ENCODE peak calls at places on chromosome 6, in nine cellular contexts. One of them, this sample, is unnamed.

GRCh38 chr6:19866199-19866872 is 29.2 kb downstream of the ID4 start:
- DNase-seq in stimulated activated naive CD8-positive, alpha-beta T cell treated with anti-CD3 and anti-CD28 coated beads, Interleukin-15, Interleukin-2, amounts not matched to agents 100 U/mL and 50 U/mL, for 24 hours: no peak
- DNase-seq in D341Med: peak; percentile 42
- DNase-seq in NCI-H1417 treated with DMSO at 0.1 percent for 48 hours: no peak
- DNase-seq in stimulated activated CD4-positive, alpha-beta T cell treated with anti-CD3 and anti-CD28 coated beads, Interleukin-4, amount 100 ng/mL, for 24 hours: no peak
- DNase-seq in AG08396: no peak
- DNase-seq in anterior cingulate cortex: no peak
- DNase-seq in GM04504: no peak
- DNase-seq in CD8-positive, alpha-beta memory T cell: no peak
- DNase-seq in this sample: no peak

GRCh38 chr6:50899306-50899840 is 80.7 kb downstream of the TFAP2B start:
- DNase-seq in stimulated activated naive CD8-positive, alpha-beta T cell treated with anti-CD3 and anti-CD28 coated beads, Interleukin-15, Interleukin-2, amounts not matched to agents 100 U/mL and 50 U/mL, for 24 hours: no peak
- DNase-seq in D341Med: no peak
- DNase-seq in NCI-H1417 treated with DMSO at 0.1 percent for 48 hours: no peak
- DNase-seq in stimulated activated CD4-positive, alpha-beta T cell treated with anti-CD3 and anti-CD28 coated beads, Interleukin-4, amount 100 ng/mL, for 24 hours: no peak
- DNase-seq in AG08396: no peak
- DNase-seq in anterior cingulate cortex: no peak
- DNase-seq in GM04504: peak; percentile 10
- DNase-seq in CD8-positive, alpha-beta memory T cell: no peak
- DNase-seq in this sample: no peak

GRCh38 chr6:68777956-68778355 is 142.9 kb downstream of the ADGRB3 start:
- DNase-seq in stimulated activated naive CD8-positive, alpha-beta T cell treated with anti-CD3 and anti-CD28 coated beads, Interleukin-15, Interleukin-2, amounts not matched to agents 100 U/mL and 50 U/mL, for 24 hours: no peak
- DNase-seq in D341Med: no peak
- DNase-seq in NCI-H1417 treated with DMSO at 0.1 percent for 48 hours: peak; percentile 62
- DNase-seq in stimulated activated CD4-positive, alpha-beta T cell treated with anti-CD3 and anti-CD28 coated beads, Interleukin-4, amount 100 ng/mL, for 24 hours: no peak
- DNase-seq in AG08396: peak; percentile 10
- DNase-seq in anterior cingulate cortex: no peak
- DNase-seq in GM04504: no peak
- DNase-seq in CD8-positive, alpha-beta memory T cell: no peak
- DNase-seq in this sample: no peak

GRCh38 chr6:135535989-135536414 is 38.5 kb upstream of the AHI1 start:
- DNase-seq in stimulated activated naive CD8-positive, alpha-beta T cell treated with anti-CD3 and anti-CD28 coated beads, Interleukin-15, Interleukin-2, amounts not matched to agents 100 U/mL and 50 U/mL, for 24 hours: no peak
- DNase-seq in D341Med: peak; percentile 49
- DNase-seq in NCI-H1417 treated with DMSO at 0.1 percent for 48 hours: peak; percentile 30
- DNase-seq in stimulated activated CD4-positive, alpha-beta T cell treated with anti-CD3 and anti-CD28 coated beads, Interleukin-4, amount 100 ng/mL, for 24 hours: no peak
- DNase-seq in AG08396: peak; percentile 40
- DNase-seq in anterior cingulate cortex: no peak
- DNase-seq in GM04504: peak; percentile 64
- DNase-seq in CD8-positive, alpha-beta memory T cell: no peak
- DNase-seq in this sample: no peak

GRCh38 chr6:34247481-34248197 is 1.2 kb downstream of the SMIM29 start:
- DNase-seq in stimulated activated naive CD8-positive, alpha-beta T cell treated with anti-CD3 and anti-CD28 coated beads, Interleukin-15, Interleukin-2, amounts not matched to agents 100 U/mL and 50 U/mL, for 24 hours: no peak
- DNase-seq in D341Med: peak; percentile 25
- DNase-seq in NCI-H1417 treated with DMSO at 0.1 percent for 48 hours: no peak
- DNase-seq in stimulated activated CD4-positive, alpha-beta T cell treated with anti-CD3 and anti-CD28 coated beads, Interleukin-4, amount 100 ng/mL, for 24 hours: no peak
- DNase-seq in AG08396: peak; percentile 5
- DNase-seq in anterior cingulate cortex: no peak
- DNase-seq in GM04504: no peak
- DNase-seq in CD8-positive, alpha-beta memory T cell: no peak
- DNase-seq in this sample: no peak

GRCh38 chr6:33779305-33779704 is 9.6 kb downstream of the LEMD2 start:
- DNase-seq in stimulated activated naive CD8-positive, alpha-beta T cell treated with anti-CD3 and anti-CD28 coated beads, Interleukin-15, Interleukin-2, amounts not matched to agents 100 U/mL and 50 U/mL, for 24 hours: no peak
- DNase-seq in D341Med: peak; percentile 65
- DNase-seq in NCI-H1417 treated with DMSO at 0.1 percent for 48 hours: no peak
- DNase-seq in stimulated activated CD4-positive, alpha-beta T cell treated with anti-CD3 and anti-CD28 coated beads, Interleukin-4, amount 100 ng/mL, for 24 hours: no peak
- DNase-seq in AG08396: no peak
- DNase-seq in anterior cingulate cortex: no peak
- DNase-seq in GM04504: no peak
- DNase-seq in CD8-positive, alpha-beta memory T cell: no peak
- DNase-seq in this sample: no peak

GRCh38 chr6:4870821-4871494 is 94.8 kb downstream of the CDYL start:
- DNase-seq in stimulated activated naive CD8-positive, alpha-beta T cell treated with anti-CD3 and anti-CD28 coated beads, Interleukin-15, Interleukin-2, amounts not matched to agents 100 U/mL and 50 U/mL, for 24 hours: no peak
- DNase-seq in D341Med: no peak
- DNase-seq in NCI-H1417 treated with DMSO at 0.1 percent for 48 hours: no peak
- DNase-seq in stimulated activated CD4-positive, alpha-beta T cell treated with anti-CD3 and anti-CD28 coated beads, Interleukin-4, amount 100 ng/mL, for 24 hours: no peak
- DNase-seq in AG08396: no peak
- DNase-seq in anterior cingulate cortex: no peak
- DNase-seq in GM04504: peak; percentile 15
- DNase-seq in CD8-positive, alpha-beta memory T cell: no peak
- DNase-seq in this sample: no peak

GRCh38 chr6:131116755-131117360 is 18.4 kb upstream of the AKAP7 start:
- DNase-seq in stimulated activated naive CD8-positive, alpha-beta T cell treated with anti-CD3 and anti-CD28 coated beads, Interleukin-15, Interleukin-2, amounts not matched to agents 100 U/mL and 50 U/mL, for 24 hours: no peak
- DNase-seq in D341Med: no peak
- DNase-seq in NCI-H1417 treated with DMSO at 0.1 percent for 48 hours: no peak
- DNase-seq in stimulated activated CD4-positive, alpha-beta T cell treated with anti-CD3 and anti-CD28 coated beads, Interleukin-4, amount 100 ng/mL, for 24 hours: no peak
- DNase-seq in AG08396: peak; percentile 19
- DNase-seq in anterior cingulate cortex: no peak
- DNase-seq in GM04504: peak; percentile 27
- DNase-seq in CD8-positive, alpha-beta memory T cell: no peak
- DNase-seq in this sample: peak; percentile 35

GRCh38 chr6:44216677-44217331 is at the start of gene MYMX:
- DNase-seq in stimulated activated naive CD8-positive, alpha-beta T cell treated with anti-CD3 and anti-CD28 coated beads, Interleukin-15, Interleukin-2, amounts not matched to agents 100 U/mL and 50 U/mL, for 24 hours: no peak
- DNase-seq in D341Med: peak; percentile 27
- DNase-seq in NCI-H1417 treated with DMSO at 0.1 percent for 48 hours: no peak
- DNase-seq in stimulated activated CD4-positive, alpha-beta T cell treated with anti-CD3 and anti-CD28 coated beads, Interleukin-4, amount 100 ng/mL, for 24 hours: no peak
- DNase-seq in AG08396: peak; percentile 2
- DNase-seq in anterior cingulate cortex: no peak
- DNase-seq in GM04504: no peak
- DNase-seq in CD8-positive, alpha-beta memory T cell: no peak
- DNase-seq in this sample: no peak

GRCh38 chr6:22392711-22393110 is 95.9 kb upstream of the PRL start:
- DNase-seq in stimulated activated naive CD8-positive, alpha-beta T cell treated with anti-CD3 and anti-CD28 coated beads, Interleukin-15, Interleukin-2, amounts not matched to agents 100 U/mL and 50 U/mL, for 24 hours: no peak
- DNase-seq in D341Med: no peak
- DNase-seq in NCI-H1417 treated with DMSO at 0.1 percent for 48 hours: no peak
- DNase-seq in stimulated activated CD4-positive, alpha-beta T cell treated with anti-CD3 and anti-CD28 coated beads, Interleukin-4, amount 100 ng/mL, for 24 hours: no peak
- DNase-seq in AG08396: no peak
- DNase-seq in anterior cingulate cortex: no peak
- DNase-seq in GM04504: no peak
- DNase-seq in CD8-positive, alpha-beta memory T cell: no peak
- DNase-seq in this sample: no peak